ENCODE peak calls at places on chromosomes 6 and 20, in seven cellular contexts. One of them, this sample, is unnamed.

GRCh38 chr6:18053555-18054445 is 66.4 kb upstream of the KIF13A start:
- DNase-seq in GM04504: no peak
- DNase-seq in G401: no peak
- DNase-seq in T follicular helper cell: no peak
- DNase-seq in AG09309: no peak
- DNase-seq in T47D: no peak
- DNase-seq in colonic mucosa: peak; percentile 54
- DNase-seq in this sample: no peak

GRCh38 chr6:117976030-117976651 is 69.1 kb downstream of the SLC35F1 start:
- DNase-seq in T47D: peak; percentile 23
- DNase-seq in GM04504: peak; percentile 5
- DNase-seq in colonic mucosa: peak; percentile 20
- DNase-seq in AG09309: peak; percentile 4
- DNase-seq in G401: peak; percentile 77
- DNase-seq in T follicular helper cell: no peak
- DNase-seq in this sample: no peak

GRCh38 chr6:52547647-52548352 is 29.1 kb downstream of the TRAM2 start:
- DNase-seq in T47D: no peak
- DNase-seq in colonic mucosa: peak; percentile 59
- DNase-seq in GM04504: no peak
- DNase-seq in T follicular helper cell: no peak
- DNase-seq in AG09309: no peak
- DNase-seq in G401: no peak
- DNase-seq in this sample: no peak

GRCh38 chr6:144248003-144248402 is 37.1 kb upstream of the UTRN start:
- DNase-seq in AG09309: no peak
- DNase-seq in GM04504: no peak
- DNase-seq in G401: no peak
- DNase-seq in T follicular helper cell: no peak
- DNase-seq in T47D: no peak
- DNase-seq in colonic mucosa: no peak
- DNase-seq in this sample: no peak

GRCh38 chr6:132481189-132481588 is 31.7 kb downstream of the STX7 start:
- DNase-seq in GM04504: no peak
- DNase-seq in AG09309: no peak
- DNase-seq in colonic mucosa: no peak
- DNase-seq in G401: no peak
- DNase-seq in T47D: no peak
- DNase-seq in T follicular helper cell: no peak
- DNase-seq in this sample: no peak

GRCh38 chr6:47138046-47138445 is 95.9 kb upstream of the ADGRF1 start:
- DNase-seq in T47D: no peak
- DNase-seq in GM04504: no peak
- DNase-seq in T follicular helper cell: no peak
- DNase-seq in AG09309: peak; percentile 27
- DNase-seq in G401: no peak
- DNase-seq in colonic mucosa: no peak
- DNase-seq in this sample: no peak

GRCh38 chr6:44332585-44332984 is 9.9 kb upstream of the SPATS1 start:
- DNase-seq in GM04504: no peak
- DNase-seq in colonic mucosa: no peak
- DNase-seq in T follicular helper cell: no peak
- DNase-seq in AG09309: no peak
- DNase-seq in T47D: no peak
- DNase-seq in G401: peak; percentile 64
- DNase-seq in this sample: no peak

GRCh38 chr6:25173951-25174474 is 105.2 kb upstream of the CARMIL1 start:
- DNase-seq in AG09309: peak; percentile 93
- DNase-seq in T follicular helper cell: no peak
- DNase-seq in GM04504: peak; percentile 84
- DNase-seq in T47D: no peak
- DNase-seq in G401: no peak
- DNase-seq in colonic mucosa: no peak
- DNase-seq in this sample: no peak

GRCh38 chr20:11320033-11320432 is 597.7 kb upstream of the BTBD3 start:
- DNase-seq in GM04504: no peak
- DNase-seq in T47D: no peak
- DNase-seq in G401: no peak
- DNase-seq in AG09309: no peak
- DNase-seq in T follicular helper cell: no peak
- DNase-seq in colonic mucosa: no peak
- DNase-seq in this sample: no peak

GRCh38 chr6:7413151-7413823 is 23.7 kb downstream of the RIOK1 start:
- DNase-seq in T follicular helper cell: no peak
- DNase-seq in G401: peak; percentile 45
- DNase-seq in AG09309: no peak
- DNase-seq in colonic mucosa: no peak
- DNase-seq in GM04504: no peak
- DNase-seq in T47D: no peak
- DNase-seq in this sample: no peak

GRCh38 chr6:3162565-3163247 is 5.4 kb upstream of the TUBB2A start:
- DNase-seq in T follicular helper cell: peak; percentile 36
- DNase-seq in GM04504: peak; percentile 57
- DNase-seq in G401: peak; percentile 80
- DNase-seq in AG09309: no peak
- DNase-seq in colonic mucosa: peak; percentile 84
- DNase-seq in T47D: peak; percentile 70
- DNase-seq in this sample: peak; percentile 83

GRCh38 chr6:108798672-108799355 is 49.4 kb upstream of the ARMC2 start:
- DNase-seq in AG09309: no peak
- DNase-seq in G401: peak; percentile 83
- DNase-seq in GM04504: no peak
- DNase-seq in T47D: no peak
- DNase-seq in colonic mucosa: no peak
- DNase-seq in T follicular helper cell: peak; percentile 10
- DNase-seq in this sample: no peak

GRCh38 chr6:43143235-43144124 is 27.6 kb upstream of the SRF start:
- DNase-seq in colonic mucosa: peak; percentile 82
- DNase-seq in T47D: peak; percentile 92
- DNase-seq in AG09309: peak; percentile 74
- DNase-seq in GM04504: peak; percentile 82
- DNase-seq in G401: peak; percentile 94
- DNase-seq in T follicular helper cell: peak; percentile 56
- DNase-seq in this sample: peak; percentile 90

GRCh38 chr6:90044182-90044832 is 150.0 kb downstream of the GJA10 start:
- DNase-seq in T follicular helper cell: no peak
- DNase-seq in GM04504: no peak
- DNase-seq in T47D: no peak
- DNase-seq in G401: no peak
- DNase-seq in AG09309: no peak
- DNase-seq in colonic mucosa: no peak
- DNase-seq in this sample: no peak

GRCh38 chr20:43825635-43826034 is 89.0 kb upstream of the TOX2 start:
- DNase-seq in T follicular helper cell: no peak
- DNase-seq in G401: no peak
- DNase-seq in GM04504: no peak
- DNase-seq in T47D: no peak
- DNase-seq in AG09309: no peak
- DNase-seq in colonic mucosa: no peak
- DNase-seq in this sample: no peak

GRCh38 chr20:51272392-51272791 is 249.5 kb upstream of the KCNG1 start:
- DNase-seq in colonic mucosa: no peak
- DNase-seq in AG09309: peak; percentile 7
- DNase-seq in T follicular helper cell: no peak
- DNase-seq in G401: no peak
- DNase-seq in GM04504: no peak
- DNase-seq in T47D: no peak
- DNase-seq in this sample: no peak

GRCh38 chr6:27139753-27140522 is 107.6 kb upstream of the PRSS16 start:
- DNase-seq in T47D: no peak
- DNase-seq in GM04504: no peak
- DNase-seq in colonic mucosa: peak; percentile 46
- DNase-seq in G401: peak; percentile 23
- DNase-seq in T follicular helper cell: no peak
- DNase-seq in AG09309: no peak
- DNase-seq in this sample: no peak

GRCh38 chr20:9218412-9219001 is 149.6 kb downstream of the PLCB4 start:
- DNase-seq in G401: no peak
- DNase-seq in GM04504: no peak
- DNase-seq in AG09309: peak; percentile 21
- DNase-seq in T47D: no peak
- DNase-seq in colonic mucosa: no peak
- DNase-seq in T follicular helper cell: no peak
- DNase-seq in this sample: no peak

GRCh38 chr6:80508885-80509630 is 402.6 kb downstream of the BCKDHB start:
- DNase-seq in T follicular helper cell: no peak
- DNase-seq in colonic mucosa: no peak
- DNase-seq in AG09309: no peak
- DNase-seq in T47D: no peak
- DNase-seq in GM04504: no peak
- DNase-seq in G401: no peak
- DNase-seq in this sample: no peak

GRCh38 chr20:64099880-64100565 is 7.3 kb downstream of the NPBWR2 start:
- DNase-seq in GM04504: no peak
- DNase-seq in G401: peak; percentile 34
- DNase-seq in T47D: no peak
- DNase-seq in T follicular helper cell: peak; percentile 40
- DNase-seq in colonic mucosa: no peak
- DNase-seq in AG09309: no peak
- DNase-seq in this sample: no peak

GRCh38 chr20:37364927-37365272 is 19.0 kb downstream of the SRC start:
- DNase-seq in AG09309: no peak
- DNase-seq in T follicular helper cell: no peak
- DNase-seq in colonic mucosa: no peak
- DNase-seq in T47D: no peak
- DNase-seq in G401: no peak
- DNase-seq in GM04504: no peak
- DNase-seq in this sample: no peak

GRCh38 chr20:45445805-45446562 is 23.6 kb upstream of the WFDC2 start:
- DNase-seq in T47D: peak; percentile 73
- DNase-seq in G401: no peak
- DNase-seq in GM04504: no peak
- DNase-seq in colonic mucosa: peak; percentile 56
- DNase-seq in AG09309: no peak
- DNase-seq in T follicular helper cell: no peak
- DNase-seq in this sample: no peak

GRCh38 chr20:49468412-49468811 is 14.1 kb downstream of the KCNB1 start:
- DNase-seq in T47D: no peak
- DNase-seq in G401: no peak
- DNase-seq in T follicular helper cell: no peak
- DNase-seq in GM04504: no peak
- DNase-seq in colonic mucosa: no peak
- DNase-seq in AG09309: no peak
- DNase-seq in this sample: no peak

GRCh38 chr6:16929814-16930213 is 168.6 kb upstream of the ATXN1 start:
- DNase-seq in T47D: no peak
- DNase-seq in AG09309: peak; percentile 100
- DNase-seq in colonic mucosa: no peak
- DNase-seq in GM04504: peak; percentile 98
- DNase-seq in G401: no peak
- DNase-seq in T follicular helper cell: no peak
- DNase-seq in this sample: no peak

GRCh38 chr6:167485186-167485978 is 160.5 kb downstream of the TTLL2 start:
- DNase-seq in AG09309: no peak
- DNase-seq in G401: peak; percentile 14
- DNase-seq in GM04504: no peak
- DNase-seq in T follicular helper cell: no peak
- DNase-seq in colonic mucosa: no peak
- DNase-seq in T47D: no peak
- DNase-seq in this sample: no peak

GRCh38 chr20:21615617-21616080 is 89.8 kb upstream of the PAX1 start:
- DNase-seq in T follicular helper cell: peak; percentile 25
- DNase-seq in GM04504: peak; percentile 23
- DNase-seq in G401: peak; percentile 54
- DNase-seq in AG09309: peak; percentile 16
- DNase-seq in colonic mucosa: peak; percentile 36
- DNase-seq in T47D: peak; percentile 80
- DNase-seq in this sample: no peak

GRCh38 chr6:161168281-161168891 is 105.5 kb downstream of the AGPAT4 start:
- DNase-seq in GM04504: peak; percentile 93
- DNase-seq in AG09309: peak; percentile 91
- DNase-seq in G401: peak; percentile 89
- DNase-seq in colonic mucosa: peak; percentile 27
- DNase-seq in T follicular helper cell: no peak
- DNase-seq in T47D: no peak
- DNase-seq in this sample: no peak

GRCh38 chr20:62356948-62357667 is 10.0 kb downstream of the LAMA5 start:
- DNase-seq in AG09309: no peak
- DNase-seq in G401: peak; percentile 78
- DNase-seq in T follicular helper cell: no peak
- DNase-seq in T47D: no peak
- DNase-seq in colonic mucosa: no peak
- DNase-seq in GM04504: peak; percentile 31
- DNase-seq in this sample: peak; percentile 78

GRCh38 chr6:15147827-15148226 is 98.0 kb upstream of the JARID2 start:
- DNase-seq in AG09309: no peak
- DNase-seq in GM04504: no peak
- DNase-seq in colonic mucosa: no peak
- DNase-seq in T47D: no peak
- DNase-seq in T follicular helper cell: no peak
- DNase-seq in G401: peak; percentile 80
- DNase-seq in this sample: no peak

GRCh38 chr20:46998497-46999190 is 104.0 kb downstream of the EYA2 start:
- DNase-seq in G401: no peak
- DNase-seq in T follicular helper cell: no peak
- DNase-seq in AG09309: no peak
- DNase-seq in colonic mucosa: peak; percentile 32
- DNase-seq in GM04504: no peak
- DNase-seq in T47D: no peak
- DNase-seq in this sample: no peak

GRCh38 chr6:64249129-64249528 is 613.5 kb downstream of the PHF3 start:
- DNase-seq in G401: no peak
- DNase-seq in T follicular helper cell: no peak
- DNase-seq in T47D: no peak
- DNase-seq in GM04504: no peak
- DNase-seq in AG09309: no peak
- DNase-seq in colonic mucosa: no peak
- DNase-seq in this sample: no peak